ENCODE peak calls at places on chromosome 17, in four cellular contexts. X, M, N and Q are unnamed samples.

GRCh38 chr17:2212328-2212981 is 91.1 kb downstream of the SMG6 start:
- DNase-seq in X (peak; percentile 81), M (no peak), N (no peak), Q (no peak)

GRCh38 chr17:20035501-20035900 is 26.3 kb downstream of the SPECC1 start:
- DNase-seq in M (no peak), X (no peak), N (no peak), Q (no peak)

GRCh38 chr17:45828171-45829133 is 16.2 kb upstream of the SPPL2C start:
- DNase-seq in M (no peak), N (no peak), X (peak; percentile 22), Q (no peak)

GRCh38 chr17:74513987-74514631 is 17.2 kb downstream of the CD300LB start:
- DNase-seq in M (no peak), N (no peak), X (peak; percentile 46), Q (peak; percentile 36)

GRCh38 chr17:8905256-8905778 is 37.8 kb upstream of the PIK3R6 start:
- DNase-seq in M (no peak), X (no peak), N (no peak), Q (no peak)

GRCh38 chr17:80908776-80909175 is 82.9 kb upstream of the CHMP6 start:
- DNase-seq in M (no peak), X (no peak), N (no peak), Q (no peak)

GRCh38 chr17:45307290-45308015 is 9.4 kb downstream of the MAP3K14 start:
- DNase-seq in M (no peak), N (peak; percentile 37), X (peak; percentile 91), Q (no peak)

GRCh38 chr17:30291571-30292489 is at the start of gene BLMH:
- DNase-seq in M (peak; percentile 65), N (peak; percentile 52), X (peak; percentile 70), Q (peak; percentile 70)

GRCh38 chr17:72404872-72405271 is 284.1 kb downstream of the SOX9 start:
- DNase-seq in N (no peak), X (peak; percentile 22), M (no peak), Q (no peak)

GRCh38 chr17:17186051-17186450 is 20.1 kb downstream of the PLD6 start:
- DNase-seq in N (peak; percentile 65), X (peak; percentile 73), M (no peak), Q (no peak)

GRCh38 chr17:16937431-16937830 is 34.5 kb downstream of the TNFRSF13B start:
- DNase-seq in N (no peak), X (no peak), M (no peak), Q (no peak)